ENCODE peak calls at places on chromosomes 11 and 22, in four cellular contexts. L, S, Z and A are unnamed samples.

GRCh38 chr11:27158763-27159679 is 118.4 kb downstream of the BBOX1 start:
- DNase-seq in Z (no peak), S (no peak), L (peak), A (no peak)

GRCh38 chr11:26862801-26863200 is 131.1 kb upstream of the FIBIN start:
- DNase-seq in S (no peak), L (no peak), Z (no peak), A (no peak)

GRCh38 chr11:69874984-69875673 is 55.9 kb upstream of the FGF3 start:
- DNase-seq in S (peak), L (no peak), Z (peak), A (peak)

GRCh38 chr11:45145421-45146071 is 893 bp upstream of the PRDM11 start:
- DNase-seq in L (peak), S (no peak), Z (no peak), A (peak)

GRCh38 chr11:104380358-104380757 is 216.4 kb upstream of the PDGFD start:
- DNase-seq in S (no peak), Z (no peak), L (no peak), A (no peak)

GRCh38 chr11:19344661-19345518 is 104.1 kb upstream of the E2F8 start:
- DNase-seq in Z (peak), L (peak), S (peak), A (no peak)

GRCh38 chr11:128480066-128480465 is 107.3 kb downstream of the ETS1 start:
- DNase-seq in L (no peak), S (no peak), Z (no peak), A (no peak)

GRCh38 chr11:62881579-62882427 is 1.1 kb downstream of the SLC3A2 start:
- DNase-seq in L (peak), Z (peak), S (peak), A (no peak)

GRCh38 chr11:77672276-77672675 is 34.7 kb upstream of the CLNS1A start:
- DNase-seq in L (no peak), Z (no peak), S (no peak), A (no peak)

GRCh38 chr11:79201637-79202347 is 239.0 kb downstream of the TENM4 start:
- DNase-seq in S (no peak), Z (no peak), L (no peak), A (no peak)

GRCh38 chr22:30591588-30592359 is at the start of gene PES1:
- DNase-seq in S (peak), L (peak), Z (peak), A (peak)
- TF ChIP-seq POLR2AphosphoS5 in S (peak), L (peak), Z (peak), A (peak)

DNA sequence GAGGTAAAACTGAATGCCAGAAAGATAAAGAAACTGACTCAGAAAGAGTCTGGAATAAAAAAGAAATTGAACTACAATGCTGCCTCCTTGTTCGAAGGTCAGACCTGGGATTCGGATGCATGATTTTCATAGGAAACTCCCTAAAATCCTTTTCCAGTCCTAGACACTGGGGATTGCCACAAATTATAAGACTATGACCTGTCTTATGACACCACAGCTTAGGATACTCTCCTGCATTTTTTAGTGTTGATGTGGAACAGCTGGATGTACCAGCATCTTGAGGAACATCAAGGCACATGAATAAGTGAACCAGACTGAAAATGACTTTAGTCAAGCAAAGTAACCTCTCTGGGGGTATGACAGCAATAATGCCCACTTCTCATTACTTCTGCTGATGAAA is 9.0 kb downstream of the KIRREL3 start:
- DNase-seq in L (no peak), S (no peak), Z (no peak), A (no peak)
- H3K4me3 ChIP-seq in L (no peak), S (no peak), Z (no peak), A (no peak)

DNA sequence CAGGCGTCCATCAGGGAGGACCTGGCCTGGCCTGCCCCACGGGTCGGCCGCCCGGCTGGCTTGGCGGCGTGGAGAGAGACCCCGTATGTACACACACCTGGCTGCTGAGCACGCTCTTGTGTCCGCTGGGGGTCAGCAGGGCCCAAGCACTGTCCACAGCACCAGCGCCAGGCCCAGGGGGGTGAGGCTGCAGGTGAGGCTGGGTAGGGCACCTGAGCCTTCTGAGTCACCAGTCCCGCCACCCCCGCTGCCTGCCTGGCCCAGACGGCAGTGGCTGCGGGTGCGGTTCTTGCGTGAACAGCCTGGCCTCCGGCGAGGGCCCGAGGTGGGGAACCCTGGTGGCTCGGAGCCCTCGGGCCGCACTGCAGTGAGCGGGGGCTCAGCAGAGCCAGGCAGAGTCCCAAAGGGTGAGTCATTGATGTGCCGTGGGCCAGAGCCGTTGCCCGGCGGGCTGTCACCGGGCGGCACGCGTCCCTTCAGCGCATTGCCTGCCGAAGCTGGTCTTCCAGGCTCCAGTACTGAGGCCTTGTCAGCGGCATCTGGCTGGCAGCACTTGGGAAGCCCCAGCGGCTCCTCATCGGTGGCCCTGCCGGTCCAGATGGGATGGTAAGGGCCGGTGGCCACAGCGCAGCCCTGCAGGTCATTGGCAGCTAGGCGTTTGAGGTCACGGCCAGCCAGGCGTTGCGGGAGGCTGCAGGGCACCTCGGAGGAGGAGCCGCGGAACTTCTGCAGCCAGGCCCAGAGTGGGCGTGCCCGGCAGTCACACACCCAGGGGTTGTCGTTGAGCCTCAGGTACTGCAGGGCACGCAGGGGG is 26.3 kb downstream of the RTN4R start:
- DNase-seq in Z (no peak), L (no peak), S (no peak), A (peak)
- TF ChIP-seq POLR2AphosphoS5 in Z (no peak), L (no peak), S (no peak), A (no peak)

GRCh38 chr11:22512457-22512856 is 113.2 kb downstream of the FANCF start:
- DNase-seq in Z (no peak), L (no peak), S (no peak), A (no peak)
- H3K4me3 ChIP-seq in Z (no peak), L (no peak), S (no peak), A (no peak)

GRCh38 chr22:35648066-35649025 is at the start of gene APOL6:
- DNase-seq in Z (peak), L (peak), S (no peak), A (no peak)
- TF ChIP-seq POLR2AphosphoS5 in Z (peak), L (no peak), S (peak), A (peak)

DNA sequence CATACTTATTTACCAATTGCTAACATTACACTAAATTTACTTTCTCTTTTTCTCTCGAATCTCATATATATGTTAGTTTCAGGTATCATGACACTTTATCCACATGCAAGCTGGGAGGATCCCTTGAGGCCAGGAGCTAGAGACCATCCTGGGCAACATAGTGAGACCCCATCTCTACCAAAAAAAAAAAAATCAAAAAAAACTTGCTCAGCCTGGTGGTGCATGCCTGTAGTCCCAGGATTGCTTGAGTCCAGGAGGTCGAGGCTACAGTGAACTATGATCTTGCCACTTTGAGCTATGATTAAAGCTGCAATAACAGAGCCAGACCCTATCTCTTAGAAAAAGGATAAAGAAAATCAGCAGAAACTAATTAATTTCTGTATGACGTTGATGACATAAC is 3.8 kb upstream of the UPK3A start:
- DNase-seq in L (no peak), S (no peak), Z (no peak), A (no peak)
- H3K4me3 ChIP-seq in L (no peak), S (no peak), Z (no peak), A (no peak)

DNA sequence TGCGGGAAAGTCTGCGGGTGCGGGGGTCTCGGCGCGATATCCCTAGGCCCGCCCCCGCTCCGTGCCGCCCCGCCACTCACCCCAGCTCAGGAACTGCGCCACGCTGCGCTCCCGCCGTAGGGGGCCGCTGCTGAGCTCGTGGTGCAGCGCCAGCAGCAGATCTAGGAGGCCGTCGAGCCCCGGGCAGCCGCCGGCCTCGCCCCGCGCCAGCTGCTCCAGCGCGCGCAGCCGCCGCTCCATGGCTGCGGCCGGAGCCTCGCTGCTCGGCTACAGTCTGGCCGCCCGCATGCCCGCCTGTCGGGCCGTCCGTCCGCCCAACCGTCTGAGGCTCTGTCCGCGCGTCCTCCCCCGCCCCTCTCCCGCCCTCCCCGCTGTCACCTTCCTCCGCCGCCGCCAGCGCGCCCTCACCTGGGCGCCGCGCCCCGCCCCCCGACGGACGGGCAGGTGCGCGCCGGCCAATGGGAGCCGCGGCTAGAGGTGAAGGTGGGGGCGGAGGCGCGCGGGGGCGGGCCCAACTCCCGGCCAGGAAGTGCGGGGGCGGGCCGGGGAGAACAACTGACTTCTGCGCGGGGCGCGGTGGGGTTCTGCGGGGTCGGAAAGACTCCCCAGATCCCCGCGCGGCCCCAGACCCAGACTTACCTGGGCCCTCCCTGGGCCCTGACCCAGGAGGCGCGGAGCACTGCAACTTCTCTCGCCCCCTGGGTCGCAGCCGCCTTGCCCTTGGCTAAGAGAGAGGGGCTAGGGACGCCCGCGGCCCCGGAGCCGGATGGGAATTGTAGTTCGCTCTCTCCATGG is at the start of gene CDC42BPG:
- DNase-seq in L (peak), S (peak), Z (peak), A (peak)
- TF ChIP-seq POLR2AphosphoS5 in L (peak), S (no peak), Z (peak), A (peak)